ENCODE peak calls at places on chromosomes 11 and 22, in five cellular contexts. C, Q, E, B and A are unnamed samples.

GRCh38 chr22:29480512-29481264 is 670 bp downstream of the NEFH start:
- DNase-seq in C (no peak), Q (peak), E (peak), B (peak), A (no peak)

GRCh38 chr11:86749376-86749775 is 51.0 kb upstream of the PRSS23 start:
- DNase-seq in C (no peak), Q (no peak), E (no peak), B (no peak), A (no peak)

GRCh38 chr11:12502041-12502440 is 124.7 kb downstream of the PARVA start:
- DNase-seq in C (no peak), Q (peak), E (no peak), B (no peak), A (no peak)

GRCh38 chr22:31846161-31847115 is 92.6 kb downstream of the DEPDC5 start:
- DNase-seq in C (no peak), Q (peak), E (no peak), B (no peak), A (no peak)

GRCh38 chr11:44564653-44565007 is 833 bp upstream of the CD82 start:
- DNase-seq in C (peak), Q (peak), E (no peak), B (peak), A (no peak)

GRCh38 chr11:11769362-11769761 is 72.4 kb upstream of the USP47 start:
- DNase-seq in C (no peak), Q (no peak), E (no peak), B (no peak), A (no peak)

GRCh38 chr22:35621446-35621845 is 4.3 kb upstream of the MB start:
- DNase-seq in C (no peak), Q (peak), E (no peak), B (no peak), A (no peak)

GRCh38 chr11:69013009-69013951 is at the start of gene MRGPRF:
- DNase-seq in C (peak), Q (peak), E (no peak), B (peak), A (no peak)

GRCh38 chr11:76256448-76256847 is 50.1 kb upstream of the WNT11 start:
- DNase-seq in C (peak), Q (no peak), E (no peak), B (no peak), A (no peak)

GRCh38 chr11:61157743-61158142 is 3.5 kb downstream of the VPS37C start:
- DNase-seq in C (no peak), Q (no peak), E (no peak), B (no peak), A (no peak)

GRCh38 chr11:41281131-41281742 is 178.2 kb downstream of the LRRC4C start:
- DNase-seq in C (no peak), Q (no peak), E (no peak), B (no peak), A (no peak)

GRCh38 chr11:80031014-80031565 is 590.3 kb upstream of the TENM4 start:
- DNase-seq in C (no peak), Q (no peak), E (no peak), B (no peak), A (no peak)

GRCh38 chr22:40107756-40108437 is 69.8 kb upstream of the TNRC6B start:
- DNase-seq in C (no peak), Q (peak), E (no peak), B (no peak), A (no peak)

GRCh38 chr11:45209480-45209879 is 63.0 kb downstream of the PRDM11 start:
- DNase-seq in C (no peak), Q (no peak), E (no peak), B (no peak), A (no peak)

GRCh38 chr11:76624515-76625379 is 45.8 kb downstream of the LRRC32 start:
- DNase-seq in C (no peak), Q (no peak), E (no peak), B (no peak), A (no peak)

GRCh38 chr11:61488651-61489291 is 19.8 kb upstream of the LRRC10B start:
- DNase-seq in C (peak), Q (peak), E (no peak), B (peak), A (no peak)

GRCh38 chr11:107562647-107563208 is 2.8 kb downstream of the ALKBH8 start:
- DNase-seq in C (no peak), Q (peak), E (no peak), B (no peak), A (no peak)

GRCh38 chr22:22930571-22931556 is 43.2 kb downstream of the IGLL5 start:
- DNase-seq in C (no peak), Q (no peak), E (no peak), B (no peak), A (no peak)

GRCh38 chr22:35488513-35488912 is 52.1 kb upstream of the RASD2 start:
- DNase-seq in C (no peak), Q (no peak), E (no peak), B (no peak), A (no peak)

GRCh38 chr11:33652001-33652400 is 48.6 kb downstream of the C11orf91 start:
- DNase-seq in C (no peak), Q (no peak), E (no peak), B (no peak), A (no peak)

GRCh38 chr11:72723508-72723907 is 28.7 kb downstream of the ARAP1 start:
- DNase-seq in C (no peak), Q (peak), E (no peak), B (no peak), A (no peak)

GRCh38 chr11:7278314-7278917 is 26.7 kb downstream of the SYT9 start:
- DNase-seq in C (no peak), Q (peak), E (no peak), B (no peak), A (peak)

GRCh38 chr11:17077240-17077519 is 287 bp downstream of the RPS13 start:
- DNase-seq in C (no peak), Q (no peak), E (no peak), B (no peak), A (no peak)

GRCh38 chr11:29319231-29319630 is 697.6 kb downstream of the KCNA4 start:
- DNase-seq in C (no peak), Q (no peak), E (no peak), B (no peak), A (no peak)

GRCh38 chr11:45933131-45933821 is 10.8 kb downstream of the LARGE2 start:
- DNase-seq in C (no peak), Q (peak), E (no peak), B (no peak), A (no peak)

GRCh38 chr22:29011200-29011867 is 50.3 kb downstream of the C22orf31 start:
- DNase-seq in C (peak), Q (no peak), E (no peak), B (peak), A (no peak)

GRCh38 chr11:57787205-57787604 is 25.6 kb downstream of the CTNND1 start:
- DNase-seq in C (no peak), Q (no peak), E (no peak), B (no peak), A (no peak)

GRCh38 chr22:39622881-39623367 is 52.4 kb downstream of the CACNA1I start:
- DNase-seq in C (peak), Q (peak), E (peak), B (peak), A (peak)

GRCh38 chr11:660281-660680 is 23.2 kb downstream of the DRD4 start:
- DNase-seq in C (peak), Q (no peak), E (no peak), B (no peak), A (no peak)

GRCh38 chr11:118947999-118948398 is 8.1 kb upstream of the UPK2 start:
- DNase-seq in C (no peak), Q (no peak), E (no peak), B (no peak), A (no peak)

GRCh38 chr11:60840711-60841430 is 1.0 kb upstream of the CCDC86 start:
- DNase-seq in C (no peak), Q (peak), E (no peak), B (no peak), A (no peak)

GRCh38 chr22:23222033-23222840 is 41.9 kb downstream of the BCR start:
- DNase-seq in C (no peak), Q (no peak), E (no peak), B (no peak), A (peak)

GRCh38 chr11:31824791-31825452 is 13.8 kb upstream of the PAX6 start:
- DNase-seq in C (no peak), Q (no peak), E (no peak), B (no peak), A (no peak)

GRCh38 chr11:59660621-59661020 is 8.2 kb downstream of the PATL1 start:
- DNase-seq in C (no peak), Q (no peak), E (no peak), B (no peak), A (no peak)

GRCh38 chr11:2194877-2195755 is 23.5 kb upstream of the TH start:
- DNase-seq in C (no peak), Q (peak), E (peak), B (peak), A (peak)

GRCh38 chr11:66951927-66952337 is 6.3 kb downstream of the PC start:
- DNase-seq in C (no peak), Q (peak), E (no peak), B (no peak), A (no peak)

GRCh38 chr22:21712751-21713427 is 22.7 kb downstream of the YPEL1 start:
- DNase-seq in C (no peak), Q (peak), E (peak), B (peak), A (peak)

GRCh38 chr11:128532016-128532570 is 55.3 kb downstream of the ETS1 start:
- DNase-seq in C (no peak), Q (no peak), E (no peak), B (no peak), A (no peak)

GRCh38 chr22:36768616-36769015 is 7.3 kb downstream of the IFT27 start:
- DNase-seq in C (no peak), Q (no peak), E (no peak), B (no peak), A (no peak)

GRCh38 chr22:36767035-36767775 is 8.7 kb downstream of the IFT27 start:
- DNase-seq in C (no peak), Q (no peak), E (no peak), B (no peak), A (no peak)

GRCh38 chr22:36769541-36769940 is 6.4 kb downstream of the IFT27 start:
- DNase-seq in C (no peak), Q (no peak), E (no peak), B (no peak), A (no peak)

GRCh38 chr22:36765943-36766450 is 9.9 kb downstream of the IFT27 start:
- DNase-seq in C (no peak), Q (peak), E (no peak), B (no peak), A (no peak)

DNA sequence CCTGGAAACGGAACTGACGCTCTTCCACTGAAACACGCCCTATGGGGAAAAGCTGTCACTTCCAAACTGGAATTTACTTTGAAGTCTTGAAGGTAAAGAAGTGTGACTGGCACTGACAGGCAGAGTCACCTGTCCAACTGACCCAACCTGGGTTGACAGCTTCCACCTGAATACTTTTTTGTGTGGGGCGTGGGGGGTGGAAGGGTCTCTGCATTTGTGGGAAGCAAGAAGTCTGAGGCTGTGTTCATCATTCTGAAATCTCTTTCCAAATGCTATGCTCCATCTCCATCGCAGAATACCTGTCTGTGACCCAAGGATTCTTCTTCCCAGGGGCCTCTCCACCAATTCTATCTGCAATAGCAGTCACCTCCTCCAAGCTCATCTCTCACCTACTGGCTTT is 7.8 kb downstream of the IFT27 start:
- DNase-seq in C (no peak), Q (no peak), E (no peak), B (no peak), A (no peak)
- H3K4me3 ChIP-seq in C (no peak), Q (no peak), E (no peak), B (no peak), A (no peak)

GRCh38 chr11:9739108-9739507 is 75.2 kb downstream of the SWAP70 start:
- DNase-seq in C (no peak), Q (no peak), E (no peak), B (no peak), A (no peak)
- H3K4me3 ChIP-seq in C (no peak), Q (no peak), E (no peak), B (no peak), A (no peak)

DNA sequence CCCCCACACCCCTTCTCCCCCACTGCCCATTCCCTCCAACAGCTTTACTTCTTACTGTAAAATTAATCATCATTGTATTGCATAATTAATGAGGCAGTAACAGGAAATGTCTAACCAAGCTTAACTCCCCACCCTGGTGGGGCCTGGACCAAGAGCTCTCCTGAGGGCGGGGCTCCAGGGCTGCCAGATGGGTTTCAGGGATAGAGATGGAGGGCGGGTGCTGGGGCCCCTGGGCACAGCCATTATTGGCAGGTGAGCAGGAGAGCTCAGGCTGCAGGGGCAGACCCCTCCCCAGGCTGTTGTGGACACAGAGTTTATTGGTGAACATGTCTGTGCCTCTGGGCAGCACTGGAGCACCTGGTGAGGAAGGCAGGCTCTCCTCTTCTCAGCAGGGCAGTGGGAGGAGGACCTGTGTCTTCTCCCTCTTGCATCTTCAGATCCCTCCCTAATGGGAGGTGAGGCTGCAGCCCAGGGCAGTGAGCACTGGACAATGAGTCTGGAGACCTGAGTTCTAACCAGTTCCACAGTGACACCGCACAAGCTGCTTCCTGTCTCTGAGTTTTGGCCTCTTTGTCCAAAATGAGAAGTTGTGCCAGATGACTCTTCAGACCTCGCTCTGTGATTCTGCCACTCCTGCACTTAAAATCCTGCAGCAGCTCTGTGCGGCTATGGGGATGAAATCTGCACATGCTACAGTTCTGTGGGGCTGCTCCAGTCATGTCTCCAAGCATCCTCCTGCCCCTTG is 233.3 kb downstream of the CEP164 start:
- DNase-seq in C (peak), Q (no peak), E (no peak), B (no peak), A (no peak)
- H3K4me3 ChIP-seq in C (no peak), Q (no peak), E (no peak), B (no peak), A (no peak)

DNA sequence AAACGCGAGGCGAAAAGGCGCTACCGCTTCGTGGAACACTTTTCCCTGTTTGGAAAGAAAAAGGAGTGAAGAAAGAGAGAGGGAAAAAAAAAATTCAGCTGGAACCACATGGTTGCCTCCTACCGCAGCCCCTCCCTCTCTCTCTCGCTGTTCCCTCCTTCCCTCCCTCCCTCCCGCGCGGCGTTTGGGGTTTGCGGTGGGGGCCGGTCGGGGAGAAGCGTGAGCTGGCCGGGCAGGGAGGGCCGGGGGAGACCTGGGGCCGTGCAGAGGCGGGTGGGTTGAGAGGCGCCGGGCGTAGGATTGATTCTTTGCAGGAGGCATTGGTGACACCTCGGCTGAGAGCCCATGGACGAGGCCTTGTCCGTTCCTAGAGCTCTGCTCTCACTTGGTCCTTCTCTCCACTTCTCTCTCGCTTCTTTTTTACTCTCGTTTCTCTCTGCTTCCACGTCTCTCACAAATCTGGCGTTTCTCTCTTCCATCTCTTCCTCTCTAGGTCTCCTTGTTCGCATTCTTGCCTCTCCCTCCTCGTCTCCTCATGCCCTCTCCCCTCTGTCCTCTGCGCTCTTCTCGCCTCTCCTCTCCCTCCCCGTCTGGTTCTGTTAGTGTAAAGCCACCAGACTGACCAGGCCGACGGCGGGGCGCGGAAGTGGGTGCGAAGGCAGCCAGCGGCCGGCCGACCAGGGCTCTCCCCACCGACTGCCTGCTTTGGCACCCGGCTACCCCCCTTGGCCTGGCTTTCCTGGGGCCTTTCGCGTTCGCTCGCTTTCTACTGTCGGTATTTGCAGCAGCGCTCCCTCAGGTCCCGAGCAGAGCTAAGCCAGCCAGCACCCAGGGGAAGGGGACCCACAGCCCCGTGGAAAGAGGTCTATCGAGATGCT is at the start of gene CLMP:
- DNase-seq in C (no peak), Q (peak), E (no peak), B (peak), A (no peak)
- H3K4me3 ChIP-seq in C (peak), Q (peak), E (peak), B (peak), A (no peak)

DNA sequence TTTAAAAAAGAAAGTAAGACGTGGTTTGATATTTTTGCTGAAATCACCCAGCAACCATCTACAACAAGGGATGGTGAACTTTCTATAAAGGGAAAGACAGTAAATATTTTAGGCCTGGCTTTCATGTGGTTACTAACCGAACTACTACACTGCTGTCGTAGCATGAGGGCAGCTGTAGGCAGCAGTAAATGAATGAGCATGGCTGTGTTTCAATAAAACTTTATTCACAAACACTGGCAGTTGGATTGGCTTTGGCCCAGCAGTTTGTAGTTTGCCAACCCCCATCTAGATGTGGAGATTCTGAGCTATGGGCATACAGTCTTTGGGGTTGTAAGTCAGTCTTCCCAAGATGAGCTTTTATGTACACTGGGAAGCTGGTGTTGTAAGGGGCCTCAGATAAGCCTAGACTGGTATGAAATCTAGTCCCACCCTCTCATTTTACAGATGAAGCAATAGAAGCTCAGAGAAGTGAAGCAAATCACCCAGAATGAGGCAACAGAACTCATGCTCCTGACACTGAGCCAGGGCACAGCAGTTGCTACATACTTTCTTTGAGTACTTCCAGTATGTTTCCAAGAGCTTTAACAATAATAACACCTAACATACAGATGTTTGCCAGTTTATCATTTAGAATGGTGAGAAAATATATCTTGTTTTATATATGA is 204.4 kb downstream of the ADAMTS15 start:
- DNase-seq in C (no peak), Q (peak), E (no peak), B (peak), A (no peak)
- H3K4me3 ChIP-seq in C (no peak), Q (no peak), E (no peak), B (no peak), A (no peak)

GRCh38 chr11:88537613-88538012 is 200.1 kb upstream of the CTSC start:
- DNase-seq in C (no peak), Q (no peak), E (no peak), B (no peak), A (no peak)
- H3K4me3 ChIP-seq in C (no peak), Q (no peak), E (no peak), B (no peak), A (no peak)

GRCh38 chr11:65574147-65574962 is 1.5 kb upstream of the EHBP1L1 start:
- DNase-seq in C (peak), Q (peak), E (peak), B (peak), A (peak)

GRCh38 chr11:65576232-65576866 is 496 bp downstream of the EHBP1L1 start:
- DNase-seq in C (peak), Q (no peak), E (no peak), B (no peak), A (no peak)

GRCh38 chr11:65573391-65574146 is 1.2 kb downstream of the FAM89B start:
- DNase-seq in C (peak), Q (no peak), E (no peak), B (no peak), A (no peak)

GRCh38 chr11:65575568-65576231 is at the start of gene EHBP1L1:
- DNase-seq in C (peak), Q (peak), E (peak), B (peak), A (no peak)

DNA sequence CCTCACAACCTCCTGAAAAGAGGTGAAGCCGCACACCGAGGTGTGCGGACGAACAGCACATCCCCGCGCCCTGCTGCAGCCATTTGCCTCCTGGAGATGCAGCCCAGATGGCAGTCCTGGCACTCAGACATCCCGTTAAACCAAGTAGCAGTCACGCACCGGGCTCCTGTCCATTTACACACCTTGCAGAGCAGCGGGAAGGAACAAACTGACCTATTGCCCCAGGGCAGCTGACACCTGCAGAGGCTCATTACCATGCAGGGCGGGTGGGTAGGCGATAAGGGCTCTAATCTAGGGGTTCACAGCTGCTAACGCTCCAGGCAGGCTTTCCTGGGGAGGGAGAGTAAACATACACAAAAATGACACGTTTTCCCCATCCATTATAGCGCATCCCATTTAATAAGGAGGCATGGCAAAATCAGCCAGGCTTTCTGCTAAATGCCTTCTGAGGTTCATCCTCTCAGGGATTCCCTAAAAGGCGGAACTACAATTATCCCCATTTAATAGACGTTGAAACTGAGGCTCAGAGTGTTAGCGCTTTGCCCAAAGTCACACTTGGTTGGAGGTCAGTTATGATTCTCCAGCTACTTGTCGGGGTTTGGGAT is 788 bp upstream of the EHBP1L1 start:
- DNase-seq in C (peak), Q (peak), E (no peak), B (no peak), A (no peak)
- H3K4me3 ChIP-seq in C (peak), Q (peak), E (peak), B (peak), A (peak)